ENCODE peak calls at places on chromosomes 5 and 9, in four cellular contexts. K, Y, S and N are unnamed samples.

GRCh38 chr5:91937121-91937520 is 554.0 kb upstream of the ARRDC3 start:
- DNase-seq in K (no peak), Y (no peak), S (no peak), N (no peak)

GRCh38 chr5:96582343-96582742 is 79.8 kb upstream of the CAST start:
- DNase-seq in K (peak; percentile 25), Y (no peak), S (peak; percentile 10), N (no peak)

GRCh38 chr9:95937131-95937530 is 61.6 kb downstream of the ERCC6L2 start:
- DNase-seq in K (no peak), Y (no peak), S (no peak), N (no peak)

GRCh38 chr5:25458628-25459027 is 813.9 kb upstream of the CDH10 start:
- DNase-seq in K (no peak), Y (no peak), S (no peak), N (no peak)

GRCh38 chr5:158464383-158464782 is 605.4 kb upstream of the CLINT1 start:
- DNase-seq in K (no peak), Y (no peak), S (no peak), N (no peak)

GRCh38 chr9:72600671-72601070 is 79.3 kb downstream of the TMC1 start:
- DNase-seq in K (no peak), Y (no peak), S (no peak), N (no peak)

GRCh38 chr5:25849270-25849669 is 1189.1 kb downstream of the CDH9 start:
- DNase-seq in K (no peak), Y (no peak), S (no peak), N (no peak)

GRCh38 chr9:107674937-107675277 is 185.3 kb upstream of the KLF4 start:
- DNase-seq in K (no peak), Y (no peak), S (no peak), N (no peak)

GRCh38 chr5:170148430-170149205 is 42.9 kb downstream of the FOXI1 start:
- DNase-seq in K (no peak), Y (no peak), S (no peak), N (no peak)

GRCh38 chr5:121668635-121669034 is 183.0 kb upstream of the FTMT start:
- DNase-seq in K (no peak), Y (peak; percentile 7), S (no peak), N (no peak)

GRCh38 chr5:139648205-139649081 is at the start of gene CXXC5:
- DNase-seq in K (peak; percentile 93), Y (no peak), S (peak; percentile 96), N (peak; percentile 88)

GRCh38 chr5:154397652-154398406 is 48.0 kb upstream of the SAP30L start:
- DNase-seq in K (no peak), Y (no peak), S (peak; percentile 79), N (no peak)

GRCh38 chr9:129412814-129413536 is 207.9 kb downstream of the C9orf50 start:
- DNase-seq in K (peak; percentile 89), Y (no peak), S (peak; percentile 78), N (peak; percentile 52)

GRCh38 chr5:1019001-1019651 is 10.5 kb downstream of the NKD2 start:
- DNase-seq in K (no peak), Y (no peak), S (no peak), N (no peak)

GRCh38 chr5:143533978-143534763 is 130.7 kb upstream of the NR3C1 start:
- DNase-seq in K (no peak), Y (no peak), S (no peak), N (no peak)

GRCh38 chr9:130860458-130861316 is 25.6 kb downstream of the ABL1 start:
- DNase-seq in K (peak; percentile 81), Y (peak; percentile 26), S (no peak), N (peak; percentile 58)

GRCh38 chr9:108469654-108470053 is 386.1 kb downstream of the ACTL7B start:
- DNase-seq in K (no peak), Y (no peak), S (no peak), N (no peak)

GRCh38 chr5:149414405-149415244 is 35.5 kb upstream of the IL17B start:
- DNase-seq in K (no peak), Y (no peak), S (no peak), N (no peak)

GRCh38 chr5:76999451-76999850 is 30.8 kb upstream of the AGGF1 start:
- DNase-seq in K (peak; percentile 9), Y (no peak), S (no peak), N (no peak)

GRCh38 chr9:76459691-76460635 is 981 bp downstream of the GCNT1 start:
- DNase-seq in K (peak; percentile 60), Y (peak; percentile 35), S (peak; percentile 21), N (peak; percentile 78)

GRCh38 chr5:135578685-135579341 is at the start of gene CXCL14:
- DNase-seq in K (peak; percentile 74), Y (no peak), S (no peak), N (peak; percentile 84)

GRCh38 chr5:175494271-175495183 is 16.2 kb downstream of the SFXN1 start:
- DNase-seq in K (no peak), Y (no peak), S (no peak), N (no peak)

GRCh38 chr9:126681336-126681735 is 67.6 kb downstream of the LMX1B start:
- DNase-seq in K (no peak), Y (no peak), S (no peak), N (peak; percentile 63)

GRCh38 chr5:130678637-130679036 is 486.4 kb downstream of the HINT1 start:
- DNase-seq in K (no peak), Y (no peak), S (no peak), N (no peak)

GRCh38 chr5:122352331-122352730 is 40.3 kb downstream of the SNCAIP start:
- DNase-seq in K (no peak), Y (no peak), S (no peak), N (no peak)

GRCh38 chr9:96215841-96216240 is 86.1 kb downstream of the HSD17B3 start:
- DNase-seq in K (no peak), Y (no peak), S (no peak), N (no peak)

DNA sequence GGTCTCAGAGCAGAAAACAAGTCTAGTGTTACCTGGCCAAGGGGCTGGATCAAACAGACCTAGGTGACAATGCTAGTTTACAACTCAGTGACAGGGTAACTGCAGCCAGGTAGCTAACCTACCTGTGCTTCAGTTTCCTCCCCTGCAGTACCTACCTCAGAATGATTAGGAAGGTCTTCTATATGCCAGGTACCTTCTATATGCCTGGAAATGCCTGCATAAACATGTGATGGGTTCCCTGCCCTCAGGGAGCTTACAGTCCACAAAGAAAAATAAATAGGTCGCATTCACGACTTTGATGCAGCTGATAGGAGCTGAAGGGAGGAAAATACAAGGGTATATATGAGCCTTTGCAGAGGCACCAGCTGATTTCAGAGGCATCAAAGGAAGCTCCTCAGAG is 16.1 kb downstream of the LHFPL2 start:
- DNase-seq in K (no peak), Y (no peak), S (no peak), N (no peak)
- TF ChIP-seq EZH2phosphoT487 in K (no peak), Y (no peak), S (no peak), N (no peak)

GRCh38 chr5:60487466-60487865 is 212.5 kb downstream of the DEPDC1B start:
- DNase-seq in K (peak; percentile 18), Y (no peak), S (peak; percentile 9), N (no peak)
- TF ChIP-seq EZH2phosphoT487 in K (no peak), Y (no peak), S (no peak), N (no peak)

GRCh38 chr5:108748354-108749129 is 845 bp downstream of the FER start:
- DNase-seq in K (peak; percentile 99), Y (peak; percentile 98), S (peak; percentile 97), N (peak; percentile 99)

GRCh38 chr5:108748010-108748353 is 285 bp downstream of the FER start:
- DNase-seq in K (no peak), Y (no peak), S (no peak), N (no peak)

GRCh38 chr5:108747111-108748009 is at the start of gene FER:
- DNase-seq in K (peak; percentile 63), Y (peak; percentile 75), S (no peak), N (no peak)

GRCh38 chr5:108753331-108753730 is 5.6 kb downstream of the FER start:
- DNase-seq in K (no peak), Y (no peak), S (no peak), N (no peak)

GRCh38 chr5:108749130-108749861 is 1.6 kb downstream of the FER start:
- DNase-seq in K (peak; percentile 84), Y (no peak), S (peak; percentile 85), N (peak; percentile 89)
- TF ChIP-seq EZH2phosphoT487 in K (no peak), Y (no peak), S (no peak), N (no peak)

GRCh38 chr9:136657975-136658848 is 4.5 kb upstream of the EGFL7 start:
- DNase-seq in K (no peak), Y (no peak), S (no peak), N (no peak)
- TF ChIP-seq EZH2phosphoT487 in K (no peak), Y (no peak), S (no peak), N (no peak)

GRCh38 chr5:178458140-178458539 is 132.1 kb downstream of the COL23A1 start:
- DNase-seq in K (no peak), Y (no peak), S (no peak), N (no peak)

GRCh38 chr5:178461426-178461730 is 128.8 kb downstream of the COL23A1 start:
- DNase-seq in K (no peak), Y (no peak), S (no peak), N (no peak)

GRCh38 chr5:178462846-178463245 is 127.3 kb downstream of the COL23A1 start:
- DNase-seq in K (no peak), Y (no peak), S (no peak), N (no peak)

GRCh38 chr5:178460174-178460573 is 130.0 kb downstream of the COL23A1 start:
- DNase-seq in K (no peak), Y (no peak), S (no peak), N (no peak)

DNA sequence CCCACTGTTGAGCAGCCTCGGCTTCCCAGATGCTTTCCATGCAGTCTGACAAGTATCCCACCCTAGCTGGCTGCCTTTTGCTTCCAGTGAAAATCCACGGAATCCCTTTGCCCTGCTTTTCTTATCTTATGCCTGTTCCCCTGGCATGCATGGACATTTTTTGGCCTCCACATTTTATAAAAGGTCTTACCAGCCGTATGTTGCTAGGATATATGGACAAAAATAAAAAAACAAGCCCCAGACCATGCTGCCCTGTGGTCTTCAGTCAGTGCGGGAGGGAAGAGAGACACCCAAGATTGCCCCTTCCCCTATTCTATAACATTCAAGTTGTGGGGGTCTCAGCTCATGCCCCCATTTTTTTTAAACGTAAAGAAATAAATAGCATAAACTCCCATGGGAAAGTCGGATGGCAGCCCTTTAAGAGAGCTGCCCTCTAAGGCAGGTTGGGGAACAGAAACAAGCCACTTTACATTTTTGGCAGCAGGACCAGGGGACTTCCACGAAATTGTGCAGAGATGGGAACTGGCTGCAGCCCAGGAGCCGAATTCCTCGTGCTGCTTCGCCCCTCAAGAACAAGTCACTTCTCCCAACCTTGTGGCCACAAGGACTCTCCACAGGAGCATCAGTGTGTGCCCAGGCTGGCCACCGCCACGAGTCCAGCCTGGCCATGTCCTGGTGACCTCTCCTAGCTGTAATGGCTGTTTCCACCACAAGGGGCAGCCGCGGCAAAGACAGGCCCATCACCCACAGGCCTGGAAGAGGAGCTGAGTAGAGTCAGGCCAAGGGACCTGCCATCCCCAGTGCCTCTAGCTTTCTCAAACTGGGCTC is 129.4 kb downstream of the COL23A1 start:
- DNase-seq in K (peak; percentile 69), Y (peak; percentile 54), S (peak; percentile 81), N (peak; percentile 87)
- TF ChIP-seq EZH2phosphoT487 in K (no peak), Y (no peak), S (no peak), N (no peak)